ENCODE peak calls at places on chromosomes 13 and 19, in ten cellular contexts. J, Z, N, V, C, S, D, M, X and G are unnamed samples.

GRCh38 chr19:58531052-58531600 is 11.5 kb upstream of the ZBTB45 start:
- DNase-seq in J (no peak), Z (no peak), N (no peak), V (no peak), C (no peak), S (no peak), D (no peak), M (no peak), X (no peak), G (no peak)

GRCh38 chr19:10450853-10451609 is 30.7 kb downstream of the PDE4A start:
- DNase-seq in J (no peak), Z (peak), N (no peak), V (no peak), C (no peak), S (no peak), D (no peak), M (no peak), X (no peak), G (no peak)

GRCh38 chr19:34618410-34618809 is 58.5 kb downstream of the SCGB2B2 start:
- DNase-seq in J (no peak), Z (no peak), N (no peak), V (no peak), C (no peak), S (no peak), D (no peak), M (no peak), X (no peak), G (no peak)

GRCh38 chr19:12527034-12527836 is 24.0 kb downstream of the ZNF564 start:
- DNase-seq in J (no peak), Z (no peak), N (no peak), V (no peak), C (no peak), S (no peak), D (peak), M (no peak), X (peak), G (no peak)

GRCh38 chr13:82374719-82375118 is 1507.6 kb downstream of the SLITRK1 start:
- DNase-seq in J (no peak), Z (no peak), N (no peak), V (no peak), C (no peak), S (no peak), D (no peak), M (no peak), X (no peak), G (no peak)

GRCh38 chr19:47071731-47072130 is 23.3 kb upstream of the TMEM160 start:
- DNase-seq in J (no peak), Z (no peak), N (no peak), V (no peak), C (no peak), S (no peak), D (no peak), M (no peak), X (no peak), G (no peak)

GRCh38 chr13:66673401-66673800 is 556.7 kb downstream of the PCDH9 start:
- DNase-seq in J (no peak), Z (no peak), N (peak), V (no peak), C (no peak), S (no peak), D (peak), M (no peak), X (peak), G (no peak)

GRCh38 chr19:1569997-1570396 is 1.9 kb upstream of the MEX3D start:
- DNase-seq in J (no peak), Z (no peak), N (no peak), V (no peak), C (no peak), S (no peak), D (no peak), M (no peak), X (no peak), G (no peak)

GRCh38 chr19:19054315-19054938 is 9.4 kb upstream of the SLC25A42 start:
- DNase-seq in J (no peak), Z (no peak), N (no peak), V (no peak), C (no peak), S (no peak), D (no peak), M (no peak), X (no peak), G (no peak)

GRCh38 chr13:100646030-100646673 is 28.4 kb downstream of the TMTC4 start:
- DNase-seq in J (peak), Z (peak), N (no peak), V (no peak), C (no peak), S (peak), D (peak), M (peak), X (peak), G (no peak)

DNA sequence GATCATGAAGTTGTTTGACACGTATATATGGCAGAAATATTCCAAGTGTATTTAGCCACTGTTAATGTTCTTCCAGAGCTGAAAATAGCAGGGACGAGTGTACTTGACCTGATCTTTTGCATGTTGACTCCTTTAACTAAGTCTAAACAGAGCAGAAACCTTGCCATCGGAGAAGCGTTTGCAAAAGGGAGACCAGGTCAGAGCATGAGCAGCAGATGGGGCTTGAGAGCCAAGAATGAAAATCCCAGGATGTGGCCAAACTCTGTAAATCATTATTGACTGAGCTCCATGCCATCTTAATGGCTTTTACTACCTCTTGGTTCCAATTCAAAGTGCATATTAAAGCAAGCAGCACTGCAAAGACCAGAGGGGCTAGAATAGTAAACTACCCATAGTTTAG is 55.5 kb downstream of the FAM216B start:
- DNase-seq in J (peak), Z (no peak), N (no peak), V (no peak), C (no peak), S (peak), D (peak), M (no peak), X (peak), G (no peak)
- TF ChIP-seq CTCF in J (no peak), Z (no peak), N (peak), V (no peak), C (peak), S (peak), D (peak), M (no peak), X (peak), G (no peak)

GRCh38 chr13:109606404-109607028 is 179.9 kb downstream of the IRS2 start:
- DNase-seq in J (no peak), Z (no peak), N (no peak), V (no peak), C (no peak), S (no peak), D (no peak), M (no peak), X (no peak), G (no peak)

GRCh38 chr13:109608032-109608431 is 178.4 kb downstream of the IRS2 start:
- DNase-seq in J (no peak), Z (no peak), N (no peak), V (no peak), C (no peak), S (no peak), D (no peak), M (no peak), X (no peak), G (no peak)

GRCh38 chr13:109611912-109612691 is 174.3 kb downstream of the IRS2 start:
- DNase-seq in J (no peak), Z (no peak), N (no peak), V (no peak), C (no peak), S (no peak), D (no peak), M (no peak), X (no peak), G (no peak)

GRCh38 chr13:109608503-109608902 is 177.9 kb downstream of the IRS2 start:
- DNase-seq in J (no peak), Z (no peak), N (no peak), V (no peak), C (no peak), S (no peak), D (no peak), M (no peak), X (no peak), G (no peak)

DNA sequence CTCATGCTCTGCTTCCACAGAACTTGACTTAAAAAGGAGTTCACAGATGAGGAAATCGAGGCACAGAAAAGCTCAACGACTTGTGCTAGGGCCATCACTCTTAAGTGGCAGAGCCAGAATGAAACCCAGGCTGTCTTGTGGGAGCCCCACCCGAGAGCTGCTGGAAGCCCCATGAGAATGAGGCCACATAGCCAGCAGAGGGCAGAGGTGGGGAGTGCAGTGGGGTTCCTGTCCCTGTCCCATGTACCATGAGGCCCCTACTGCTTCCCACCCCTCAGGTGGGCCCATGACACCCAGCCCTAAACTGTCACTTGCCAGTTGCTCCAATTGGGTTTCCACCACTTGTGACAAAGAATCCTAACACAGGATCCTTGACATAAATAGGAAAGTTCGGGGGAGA is 175.9 kb downstream of the IRS2 start:
- DNase-seq in J (peak), Z (peak), N (no peak), V (no peak), C (no peak), S (peak), D (peak), M (peak), X (no peak), G (no peak)
- TF ChIP-seq CTCF in J (no peak), Z (no peak), N (no peak), V (no peak), C (peak), S (peak), D (peak), M (no peak), X (peak), G (peak)

GRCh38 chr19:5893907-5894703 is 9.5 kb downstream of the NDUFA11 start:
- DNase-seq in J (no peak), Z (no peak), N (no peak), V (no peak), C (no peak), S (no peak), D (no peak), M (peak), X (no peak), G (no peak)
- TF ChIP-seq CTCF in J (no peak), Z (no peak), N (no peak), V (no peak), C (no peak), S (no peak), D (no peak), M (no peak), X (no peak), G (no peak)

GRCh38 chr13:43874512-43875092 is 4.9 kb downstream of the CCDC122 start:
- DNase-seq in J (no peak), Z (no peak), N (no peak), V (no peak), C (no peak), S (no peak), D (peak), M (no peak), X (peak), G (no peak)
- TF ChIP-seq CTCF in J (no peak), Z (no peak), N (peak), V (no peak), C (peak), S (peak), D (peak), M (peak), X (peak), G (peak)

GRCh38 chr19:7497292-7497691 is 8.5 kb upstream of the PEX11G start:
- DNase-seq in J (peak), Z (peak), N (no peak), V (no peak), C (no peak), S (no peak), D (no peak), M (peak), X (no peak), G (no peak)
- TF ChIP-seq CTCF in J (no peak), Z (peak), N (peak), V (no peak), C (peak), S (no peak), D (peak), M (peak), X (peak), G (peak)

DNA sequence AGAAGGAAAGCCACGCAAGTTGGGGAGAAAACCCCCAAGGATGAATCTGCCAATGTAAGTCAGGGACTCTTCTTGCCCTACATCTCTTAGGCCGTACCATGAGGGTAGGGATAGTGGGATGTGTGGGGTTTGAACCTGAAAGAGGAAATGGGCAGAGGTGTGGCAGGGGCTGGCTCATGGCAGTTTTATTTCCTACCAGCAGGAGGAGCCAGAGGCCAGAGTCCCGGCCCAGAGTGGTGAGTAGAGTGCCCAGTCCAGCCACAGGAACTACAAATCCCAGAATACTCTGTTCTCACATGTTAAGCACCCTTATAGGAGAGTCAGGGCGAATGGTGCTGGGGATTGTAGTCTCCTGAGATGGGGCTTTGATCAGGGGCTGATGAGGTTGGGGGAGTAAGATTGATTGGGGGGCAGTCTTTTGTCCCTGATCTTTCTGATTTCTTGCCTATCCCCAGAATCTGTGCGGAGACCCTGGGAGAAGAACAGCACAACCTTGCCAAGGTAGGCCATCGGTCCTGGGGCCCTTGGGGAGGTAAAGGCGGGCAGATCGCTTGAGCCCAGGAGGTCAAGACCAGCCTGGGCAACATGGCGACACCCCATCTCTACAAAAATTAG is 16.5 kb downstream of the VASP start:
- DNase-seq in J (peak), Z (peak), N (no peak), V (no peak), C (peak), S (peak), D (peak), M (peak), X (peak), G (peak)
- TF ChIP-seq CTCF in J (peak), Z (peak), N (peak), V (no peak), C (peak), S (peak), D (peak), M (peak), X (peak), G (peak)

GRCh38 chr13:24863748-24864540 is 100.0 kb downstream of the RNF17 start:
- DNase-seq in J (no peak), Z (no peak), N (no peak), V (no peak), C (no peak), S (no peak), D (no peak), M (no peak), X (no peak), G (no peak)

GRCh38 chr13:24864579-24864978 is 100.6 kb downstream of the RNF17 start:
- DNase-seq in J (no peak), Z (no peak), N (no peak), V (no peak), C (no peak), S (no peak), D (no peak), M (no peak), X (no peak), G (no peak)

GRCh38 chr13:24861617-24862362 is 97.8 kb downstream of the RNF17 start:
- DNase-seq in J (no peak), Z (no peak), N (no peak), V (no peak), C (no peak), S (no peak), D (no peak), M (no peak), X (no peak), G (no peak)

GRCh38 chr13:24866488-24866887 is 102.5 kb downstream of the RNF17 start:
- DNase-seq in J (no peak), Z (no peak), N (no peak), V (no peak), C (no peak), S (no peak), D (no peak), M (no peak), X (no peak), G (no peak)

GRCh38 chr13:24865158-24865557 is 101.2 kb downstream of the RNF17 start:
- DNase-seq in J (no peak), Z (no peak), N (no peak), V (no peak), C (no peak), S (no peak), D (peak), M (no peak), X (peak), G (no peak)
- TF ChIP-seq CTCF in J (no peak), Z (no peak), N (peak), V (no peak), C (peak), S (no peak), D (peak), M (no peak), X (peak), G (no peak)